ENCODE peak calls at places on chromosomes 6 and 20, in seven cellular contexts. K is OCI-LY7; V is DMS79 treated with DMSO at 0.1 percent for 48 hours; A is NCI-H1092; R is DMS153; P is stimulated activated CD4-positive, alpha-beta T cell treated with anti-CD3 and anti-CD28 coated beads, Interleukin-1b, Interleukin-23, amount 100 ng/mL, for 48 hours; X is spleen. G is an unnamed sample.
A peak's percentile ranks its signal among the peaks of the same experiment; 100 is the strongest.

GRCh38 chr6:170147056-170147787 is 143.7 kb downstream of the DLL1 start:
- DNase-seq in A (no peak), X (peak; percentile 82), K (no peak), V (no peak), R (no peak), P (no peak), G (no peak)

GRCh38 chr6:107275330-107275865 is 160.1 kb upstream of the BEND3 start:
- DNase-seq in V (no peak), P (no peak), A (no peak), R (no peak), K (no peak), X (no peak), G (no peak)

GRCh38 chr6:152572395-152573061 is 64.6 kb downstream of the SYNE1 start:
- DNase-seq in P (no peak), R (no peak), V (no peak), A (no peak), K (no peak), X (no peak), G (no peak)

GRCh38 chr20:48965189-48965910 is 43.8 kb downstream of the ARFGEF2 start:
- DNase-seq in R (no peak), A (no peak), K (no peak), V (no peak), P (no peak), X (no peak), G (no peak)

GRCh38 chr20:36308318-36308710 is 2.2 kb downstream of the DLGAP4 start:
- DNase-seq in P (no peak), V (no peak), X (no peak), A (no peak), R (no peak), K (no peak), G (no peak)

GRCh38 chr6:110554966-110555460 is 78.6 kb upstream of the SLC22A16 start:
- DNase-seq in K (no peak), P (no peak), R (no peak), A (no peak), X (no peak), V (no peak), G (no peak)

GRCh38 chr6:159679091-159680077 is 13.7 kb downstream of the SOD2 start:
- DNase-seq in X (no peak), R (no peak), V (no peak), K (no peak), A (no peak), P (peak; percentile 54), G (no peak)

GRCh38 chr6:102619585-102619984 is 1226.1 kb downstream of the GRIK2 start:
- DNase-seq in R (no peak), A (no peak), V (no peak), X (no peak), P (no peak), K (peak; percentile 15), G (no peak)

GRCh38 chr20:54933212-54933904 is 458.0 kb downstream of the DOK5 start:
- DNase-seq in K (no peak), R (no peak), V (no peak), P (no peak), A (no peak), X (no peak), G (no peak)

GRCh38 chr20:16701296-16701695 is 28.5 kb upstream of the SNRPB2 start:
- DNase-seq in V (no peak), X (no peak), R (no peak), K (peak; percentile 52), P (no peak), A (peak; percentile 21), G (peak; percentile 19)

GRCh38 chr6:129624488-129624887 is 85.5 kb downstream of the ARHGAP18 start:
- DNase-seq in A (no peak), V (no peak), R (no peak), X (no peak), P (no peak), K (no peak), G (no peak)

GRCh38 chr6:81938991-81939773 is 186.7 kb upstream of the TENT5A start:
- DNase-seq in V (no peak), R (no peak), P (no peak), K (no peak), X (no peak), A (no peak), G (no peak)

GRCh38 chr6:47780510-47781356 is 1.1 kb upstream of the OPN5 start:
- DNase-seq in P (peak; percentile 36), A (peak; percentile 19), V (no peak), K (peak; percentile 67), X (no peak), R (peak; percentile 54), G (peak; percentile 16)

GRCh38 chr20:57197352-57198198 is 68.9 kb downstream of the BMP7 start:
- DNase-seq in V (no peak), P (no peak), R (no peak), K (no peak), A (no peak), X (no peak), G (no peak)

GRCh38 chr6:19715166-19715558 is 122.0 kb upstream of the ID4 start:
- DNase-seq in P (no peak), A (peak; percentile 52), R (no peak), X (no peak), K (no peak), V (no peak), G (no peak)

GRCh38 chr6:76347539-76347938 is 275.1 kb upstream of the IMPG1 start:
- DNase-seq in A (no peak), P (no peak), K (no peak), R (no peak), V (no peak), X (no peak), G (no peak)

GRCh38 chr20:10654630-10655029 is 19.2 kb downstream of the JAG1 start:
- DNase-seq in X (no peak), V (peak; percentile 50), A (no peak), R (no peak), K (no peak), P (no peak), G (no peak)

GRCh38 chr20:2839732-2840137 is 720 bp downstream of the PCED1A start:
- DNase-seq in A (no peak), K (no peak), R (no peak), P (no peak), V (no peak), X (no peak), G (no peak)

GRCh38 chr6:169986171-169986847 is 234.9 kb downstream of the ERMARD start:
- DNase-seq in K (no peak), V (no peak), X (peak; percentile 74), R (no peak), P (no peak), A (no peak), G (no peak)

GRCh38 chr20:25723975-25724374 is 27.3 kb upstream of the ZNF337 start:
- DNase-seq in R (no peak), K (no peak), A (no peak), X (no peak), V (no peak), P (no peak), G (no peak)

GRCh38 chr20:50450961-50451752 is 59.0 kb upstream of the PTPN1 start:
- DNase-seq in X (peak; percentile 79), P (peak; percentile 25), R (no peak), A (no peak), V (no peak), K (peak; percentile 48), G (no peak)

GRCh38 chr6:134421496-134421895 is 103.6 kb upstream of the SGK1 start:
- DNase-seq in V (no peak), X (no peak), A (no peak), K (no peak), R (no peak), P (no peak), G (no peak)

GRCh38 chr6:6002809-6003333 is 3.9 kb downstream of the NRN1 start:
- DNase-seq in V (no peak), R (no peak), P (no peak), A (no peak), K (no peak), X (no peak), G (no peak)

GRCh38 chr6:44162876-44163625 is 4.4 kb downstream of the CAPN11 start:
- DNase-seq in V (no peak), A (no peak), K (no peak), R (no peak), P (no peak), X (no peak), G (no peak)

GRCh38 chr6:149701699-149702098 is 16.2 kb downstream of the LATS1 start:
- DNase-seq in X (no peak), V (no peak), P (no peak), A (no peak), K (no peak), R (no peak), G (no peak)

GRCh38 chr6:167892835-167893234 is 66.1 kb downstream of the AFDN start:
- DNase-seq in K (no peak), V (no peak), X (no peak), A (no peak), R (no peak), P (no peak), G (no peak)

GRCh38 chr6:106724848-106725247 is 95.5 kb downstream of the QRSL1 start:
- DNase-seq in X (no peak), K (no peak), P (no peak), A (no peak), V (no peak), R (no peak), G (no peak)

GRCh38 chr20:58224097-58224496 is 4.4 kb downstream of the ANKRD60 start:
- DNase-seq in V (no peak), K (no peak), P (peak; percentile 73), X (no peak), A (no peak), R (no peak), G (no peak)